ENCODE peak calls at places on chromosomes 13 and 19, in six cellular contexts. D is left ventricle myocardium inferior, O is upper lobe of right lung, H is fibroblast of lung, J is Peyer's patch, Q is mammary epithelial cell. I is an unnamed sample. For H3K27me3, the result is how much of the 10 kb centered on the place peaks cover.

GRCh38 chr13:100269837-100270236 is 180.9 kb downstream of the PCCA start:
- DNase-seq in D (peak), O (peak), H (peak), J (no peak), Q (peak), I (no peak)

GRCh38 chr19:35986664-35987570 is 8.1 kb upstream of the SDHAF1 start:
- DNase-seq in D (peak), O (no peak), H (no peak), J (peak), Q (no peak), I (no peak)

GRCh38 chr19:2790557-2791271 is 5.4 kb downstream of the THOP1 start:
- DNase-seq in D (no peak), O (no peak), H (no peak), J (no peak), Q (no peak), I (no peak)

GRCh38 chr19:17944301-17944700 is 11.5 kb downstream of the CCDC124 start:
- DNase-seq in D (no peak), O (no peak), H (peak), J (no peak), Q (peak), I (no peak)

GRCh38 chr19:39941615-39942507 is 7.4 kb upstream of the FCGBP start:
- DNase-seq in D (no peak), O (no peak), H (no peak), J (peak), Q (peak), I (no peak)

GRCh38 chr19:1315470-1316166 is 29.9 kb downstream of the EFNA2 start:
- DNase-seq in D (peak), O (peak), H (peak), J (peak), Q (peak), I (no peak)

GRCh38 chr13:40477623-40478608 is 188.5 kb downstream of the FOXO1 start:
- DNase-seq in D (peak), O (no peak), H (peak), J (no peak), Q (no peak), I (no peak)

GRCh38 chr13:98900442-98900841 is 77.4 kb downstream of the DOCK9 start:
- DNase-seq in D (no peak), O (no peak), H (no peak), J (no peak), Q (no peak), I (no peak)

GRCh38 chr19:56692496-56692895 is 20.9 kb upstream of the ZNF835 start:
- DNase-seq in D (no peak), O (no peak), H (no peak), J (no peak), Q (no peak), I (no peak)

GRCh38 chr13:46168341-46168740 is 13.6 kb downstream of the LCP1 start:
- DNase-seq in D (no peak), O (peak), H (no peak), J (no peak), Q (peak), I (peak)

GRCh38 chr19:50568321-50569022 is at the start of gene LRRC4B:
- DNase-seq in D (no peak), O (no peak), H (no peak), J (no peak), Q (no peak), I (no peak)

GRCh38 chr13:99981115-99982020 is at the start of gene ZIC2:
- DNase-seq in D (no peak), O (no peak), H (no peak), J (no peak), Q (peak), I (no peak)

GRCh38 chr19:48490980-48491792 is 20.4 kb downstream of the LMTK3 start:
- DNase-seq in D (no peak), O (peak), H (no peak), J (peak), Q (peak), I (no peak)

GRCh38 chr13:60620611-60621395 is 223.8 kb downstream of the TDRD3 start:
- DNase-seq in D (no peak), O (no peak), H (no peak), J (no peak), Q (no peak), I (no peak)

GRCh38 chr13:114054269-114054668 is 78.2 kb downstream of the RASA3 start:
- DNase-seq in D (no peak), O (no peak), H (no peak), J (no peak), Q (no peak), I (no peak)

GRCh38 chr13:102863590-102863989 is 17.8 kb downstream of the ERCC5 start:
- DNase-seq in D (peak), O (no peak), H (no peak), J (no peak), Q (no peak), I (no peak)

GRCh38 chr13:111247552-111247951 is 72.9 kb upstream of the TEX29 start:
- DNase-seq in D (no peak), O (no peak), H (peak), J (no peak), Q (no peak), I (no peak)

GRCh38 chr13:21095311-21095710 is 33.9 kb upstream of the LATS2 start:
- DNase-seq in D (no peak), O (no peak), H (no peak), J (no peak), Q (no peak), I (no peak)

GRCh38 chr19:38907670-38908069 is 4.3 kb downstream of the CCER2 start:
- DNase-seq in D (no peak), O (no peak), H (no peak), J (no peak), Q (no peak), I (no peak)
- H3K4me3 ChIP-seq in D (no peak), O (no peak), H (no peak), J (no peak), Q (no peak), I (no peak)

GRCh38 chr13:70960841-70961443 is 852.7 kb upstream of the KLHL1 start:
- DNase-seq in D (no peak), O (no peak), H (peak), J (no peak), Q (peak), I (peak)
- TF ChIP-seq CTCF in D (peak), O (peak), H (peak), J (peak), Q (peak), I (peak)

GRCh38 chr19:4199699-4200293 is 17.3 kb downstream of the ANKRD24 start:
- DNase-seq in D (no peak), O (no peak), H (no peak), J (no peak), Q (no peak), I (no peak)

GRCh38 chr19:4197625-4198466 is 15.4 kb downstream of the ANKRD24 start:
- DNase-seq in D (no peak), O (no peak), H (no peak), J (no peak), Q (peak), I (no peak)

GRCh38 chr19:4198467-4199126 is 16.1 kb downstream of the ANKRD24 start:
- DNase-seq in D (no peak), O (no peak), H (no peak), J (no peak), Q (no peak), I (no peak)

GRCh38 chr19:4201798-4202197 is 19.3 kb downstream of the ANKRD24 start:
- DNase-seq in D (no peak), O (no peak), H (no peak), J (no peak), Q (no peak), I (no peak)

GRCh38 chr19:4200940-4201542 is 18.6 kb downstream of the ANKRD24 start:
- DNase-seq in D (no peak), O (no peak), H (no peak), J (no peak), Q (no peak), I (no peak)
- H3K27me3 ChIP-seq in D (under half), O (under half), H (under half), J (under half), Q (under half), I (under half)

DNA sequence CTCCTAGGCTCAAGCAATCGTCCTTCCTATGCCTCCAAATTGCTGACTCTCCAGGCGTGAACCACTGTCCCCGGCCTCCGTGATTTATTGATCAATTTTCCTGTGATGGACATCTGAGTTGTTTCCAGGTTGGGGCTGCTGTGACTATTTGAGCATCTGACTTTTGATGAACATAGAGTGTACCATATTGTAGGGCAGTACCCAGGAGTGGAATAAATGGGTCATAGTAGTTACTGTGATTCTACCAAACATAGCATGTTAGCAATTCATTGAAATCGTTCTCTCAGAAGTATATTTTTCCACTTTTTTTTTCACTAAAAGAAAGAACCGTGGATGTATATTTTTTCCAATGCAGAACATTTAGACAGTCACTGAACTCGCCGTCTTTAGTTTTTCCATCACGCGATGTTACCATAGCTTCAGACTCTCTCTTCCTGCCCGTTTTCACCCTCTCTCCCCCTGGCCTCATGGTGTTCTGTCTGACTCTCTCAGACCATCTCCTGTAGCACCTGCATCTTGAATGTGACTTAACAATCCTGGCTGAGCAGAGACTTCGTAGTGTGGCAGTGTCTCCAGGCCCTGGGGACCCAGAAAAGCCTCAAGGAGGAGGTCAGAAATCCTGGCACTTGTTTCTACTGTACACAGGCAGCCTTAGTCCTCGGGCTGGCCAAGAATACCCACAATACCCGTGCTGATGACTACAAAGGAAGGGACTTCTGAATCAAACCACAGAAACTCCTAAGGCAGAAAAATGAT is 3.2 kb upstream of the RASGRP4 start:
- DNase-seq in D (no peak), O (no peak), H (no peak), J (no peak), Q (peak), I (no peak)
- H3K4me3 ChIP-seq in D (no peak), O (no peak), H (no peak), J (no peak), Q (no peak), I (no peak)

DNA sequence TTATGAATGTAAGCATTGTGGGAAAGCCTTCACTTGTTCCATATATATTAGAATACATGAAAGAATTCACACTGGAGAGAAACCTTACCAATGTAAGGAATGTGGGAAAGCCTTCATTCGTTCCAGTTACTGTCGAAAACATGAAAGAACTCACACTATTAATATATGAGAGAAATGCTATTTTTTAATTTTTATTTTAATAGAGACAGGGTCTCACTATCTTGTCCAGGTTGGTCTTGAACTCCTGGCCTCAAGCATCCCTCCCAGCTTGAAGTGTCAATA is 7.0 kb upstream of the ZNF440 start:
- DNase-seq in D (no peak), O (no peak), H (no peak), J (no peak), Q (no peak), I (no peak)
- TF ChIP-seq CTCF in D (no peak), O (no peak), H (no peak), J (no peak), Q (no peak), I (no peak)

DNA sequence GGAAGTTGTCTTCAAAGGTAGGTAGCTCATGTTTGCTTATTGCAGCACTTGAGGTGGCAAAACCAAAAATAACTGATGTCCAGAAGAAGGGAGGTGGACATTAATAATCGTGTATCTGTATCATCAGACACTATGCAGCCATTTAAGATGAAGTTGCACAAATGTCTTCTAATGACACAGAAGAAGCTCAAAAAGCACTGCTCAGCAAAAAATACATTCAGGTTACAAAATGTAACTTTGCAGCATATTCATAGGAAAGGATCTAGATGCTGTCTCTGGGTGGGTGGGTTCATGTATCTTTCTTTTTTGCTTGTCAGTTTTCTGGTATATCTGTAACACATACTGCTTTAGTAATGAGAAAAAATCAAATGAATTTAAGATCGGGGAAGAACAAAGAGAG is 247.8 kb downstream of the DNAJC15 start:
- DNase-seq in D (no peak), O (no peak), H (no peak), J (no peak), Q (no peak), I (no peak)
- H3K27me3 ChIP-seq in D (under half), O (under half), H (under half), J (under half), Q (under half), I (under half)

GRCh38 chr19:51699170-51699569 is 6.0 kb downstream of the SPACA6 start:
- DNase-seq in D (no peak), O (no peak), H (no peak), J (no peak), Q (no peak), I (no peak)

GRCh38 chr19:51702103-51702753 is 9.1 kb downstream of the SPACA6 start:
- DNase-seq in D (peak), O (peak), H (peak), J (peak), Q (peak), I (no peak)

GRCh38 chr19:51702754-51703654 is 9.9 kb downstream of the SPACA6 start:
- DNase-seq in D (no peak), O (peak), H (no peak), J (no peak), Q (no peak), I (no peak)

GRCh38 chr19:51703655-51704515 is 10.8 kb downstream of the SPACA6 start:
- DNase-seq in D (peak), O (peak), H (peak), J (peak), Q (peak), I (no peak)

GRCh38 chr19:51701468-51702100 is 8.5 kb downstream of the SPACA6 start:
- DNase-seq in D (no peak), O (no peak), H (no peak), J (no peak), Q (no peak), I (no peak)
- H3K4me3 ChIP-seq in D (no peak), O (no peak), H (no peak), J (no peak), Q (no peak), I (no peak)

I was measured in kidney epithelial cell.